ENCODE peak calls at places on chromosomes 7 and 10, in six cellular contexts. W is spleen, A is kidney, Z is HepG2, E is IMR-90, B is right lobe of liver. D is an unnamed sample. For H3K4me1, the result is how much of the 10 kb centered on the place peaks cover.

GRCh38 chr7:74518654-74519053 is 64.9 kb downstream of the GTF2IRD1 start:
- DNase-seq in W (no peak), A (no peak), Z (no peak), E (no peak), B (no peak), D (no peak)

GRCh38 chr7:128056901-128057300 is 25.7 kb upstream of the LRRC4 start:
- DNase-seq in W (no peak), A (no peak), Z (no peak), E (peak), B (no peak), D (no peak)

GRCh38 chr7:81577642-81578349 is 192.1 kb downstream of the HGF start:
- DNase-seq in W (no peak), A (no peak), Z (no peak), E (no peak), B (no peak), D (no peak)

GRCh38 chr10:105579112-105579511 is 938.0 kb downstream of the SORCS3 start:
- DNase-seq in W (no peak), A (peak), Z (no peak), E (no peak), B (no peak), D (peak)

GRCh38 chr10:116524736-116525135 is 21.0 kb upstream of the PNLIP start:
- DNase-seq in W (no peak), A (no peak), Z (no peak), E (no peak), B (no peak), D (no peak)

GRCh38 chr10:49446031-49446430 is 50.1 kb upstream of the DRGX start:
- DNase-seq in W (no peak), A (no peak), Z (no peak), E (peak), B (no peak), D (no peak)

GRCh38 chr7:74654811-74655210 is 2.7 kb upstream of the GTF2I start:
- DNase-seq in W (no peak), A (peak), Z (no peak), E (no peak), B (no peak), D (no peak)

GRCh38 chr7:104296266-104296665 is 32.1 kb upstream of the LHFPL3 start:
- DNase-seq in W (no peak), A (no peak), Z (no peak), E (no peak), B (no peak), D (no peak)

GRCh38 chr10:78470267-78471103 is 436.8 kb downstream of the RPS24 start:
- DNase-seq in W (no peak), A (no peak), Z (peak), E (peak), B (no peak), D (no peak)

GRCh38 chr7:79968249-79968648 is 166.4 kb upstream of the GNAI1 start:
- DNase-seq in W (no peak), A (no peak), Z (no peak), E (no peak), B (no peak), D (no peak)

GRCh38 chr10:17951868-17952371 is at the start of gene SLC39A12:
- DNase-seq in W (no peak), A (no peak), Z (no peak), E (peak), B (no peak), D (no peak)

GRCh38 chr7:143299840-143300239 is 11.7 kb downstream of the CASP2 start:
- DNase-seq in W (no peak), A (no peak), Z (peak), E (no peak), B (peak), D (no peak)

GRCh38 chr7:91655656-91656055 is 224.8 kb downstream of the MTERF1 start:
- DNase-seq in W (no peak), A (no peak), Z (no peak), E (no peak), B (no peak), D (no peak)

GRCh38 chr10:119058005-119058404 is 22.6 kb downstream of the EIF3A start:
- DNase-seq in W (no peak), A (no peak), Z (no peak), E (no peak), B (no peak), D (no peak)

GRCh38 chr10:28300027-28300426 is 2.8 kb downstream of the MPP7 start:
- DNase-seq in W (no peak), A (no peak), Z (no peak), E (no peak), B (no peak), D (no peak)

GRCh38 chr10:82377608-82378007 is 502.6 kb downstream of the NRG3 start:
- DNase-seq in W (no peak), A (no peak), Z (no peak), E (no peak), B (no peak), D (no peak)

GRCh38 chr7:131443496-131443895 is 112.9 kb downstream of the PODXL start:
- DNase-seq in W (no peak), A (no peak), Z (no peak), E (no peak), B (no peak), D (no peak)

GRCh38 chr7:874036-874749 is 2.2 kb upstream of the GET4 start:
- DNase-seq in W (no peak), A (no peak), Z (no peak), E (no peak), B (no peak), D (no peak)

GRCh38 chr10:1188556-1189135 is 132.5 kb downstream of the WDR37 start:
- DNase-seq in W (no peak), A (no peak), Z (no peak), E (no peak), B (peak), D (no peak)

GRCh38 chr7:10083766-10084165 is 889.9 kb upstream of the PHF14 start:
- DNase-seq in W (no peak), A (no peak), Z (no peak), E (no peak), B (no peak), D (no peak)

GRCh38 chr7:44378744-44379143 is 53.4 kb upstream of the CAMK2B start:
- DNase-seq in W (no peak), A (peak), Z (peak), E (peak), B (no peak), D (no peak)

GRCh38 chr7:43077732-43078391 is 34.6 kb upstream of the HECW1 start:
- DNase-seq in W (peak), A (no peak), Z (peak), E (peak), B (no peak), D (peak)

GRCh38 chr7:70586822-70587221 is 545.1 kb upstream of the GALNT17 start:
- DNase-seq in W (no peak), A (no peak), Z (no peak), E (no peak), B (no peak), D (no peak)

GRCh38 chr10:129605266-129605985 is 138.4 kb downstream of the MGMT start:
- DNase-seq in W (no peak), A (no peak), Z (no peak), E (peak), B (no peak), D (no peak)

GRCh38 chr7:130912086-130912909 is 178.3 kb upstream of the KLF14 start:
- DNase-seq in W (no peak), A (no peak), Z (peak), E (peak), B (no peak), D (no peak)

GRCh38 chr10:44576715-44577191 is 191.9 kb upstream of the CXCL12 start:
- DNase-seq in W (no peak), A (no peak), Z (no peak), E (peak), B (no peak), D (peak)

GRCh38 chr7:23470290-23471089 is at the start of gene IGF2BP3:
- DNase-seq in W (peak), A (no peak), Z (peak), E (peak), B (no peak), D (no peak)

GRCh38 chr7:128902761-128903585 is 7.5 kb downstream of the KCP start:
- DNase-seq in W (peak), A (no peak), Z (no peak), E (peak), B (peak), D (no peak)

GRCh38 chr10:11265486-11265885 is 247.8 kb downstream of the CELF2 start:
- DNase-seq in W (no peak), A (no peak), Z (no peak), E (no peak), B (no peak), D (no peak)

GRCh38 chr7:66713687-66714086 is 26.8 kb upstream of the RABGEF1 start:
- DNase-seq in W (no peak), A (no peak), Z (no peak), E (no peak), B (no peak), D (no peak)

GRCh38 chr7:56175086-56175760 is 59.0 kb upstream of the NUPR2 start:
- DNase-seq in W (peak), A (peak), Z (no peak), E (no peak), B (peak), D (peak)

GRCh38 chr10:123893651-123894050 is 2.0 kb upstream of the CPXM2 start:
- DNase-seq in W (no peak), A (no peak), Z (no peak), E (no peak), B (no peak), D (no peak)

GRCh38 chr7:16106300-16106699 is 315.0 kb downstream of the CRPPA start:
- DNase-seq in W (no peak), A (no peak), Z (no peak), E (no peak), B (no peak), D (no peak)

GRCh38 chr7:4842302-4843064 is 19.3 kb downstream of the PAPOLB start:
- DNase-seq in W (peak), A (no peak), Z (peak), E (peak), B (no peak), D (peak)

GRCh38 chr7:155097338-155097737 is 27.2 kb downstream of the HTR5A start:
- DNase-seq in W (no peak), A (no peak), Z (no peak), E (no peak), B (no peak), D (no peak)

GRCh38 chr7:130070900-130071622 is 727 bp downstream of the KLHDC10 start:
- DNase-seq in W (no peak), A (no peak), Z (no peak), E (no peak), B (no peak), D (no peak)

GRCh38 chr10:37285063-37285462 is 159.7 kb downstream of the ANKRD30A start:
- DNase-seq in W (no peak), A (peak), Z (no peak), E (no peak), B (no peak), D (peak)

GRCh38 chr10:37289833-37290464 is 164.6 kb downstream of the ANKRD30A start:
- DNase-seq in W (no peak), A (no peak), Z (no peak), E (no peak), B (no peak), D (no peak)
- H3K27ac ChIP-seq in W (no peak), A (no peak), Z (no peak), E (no peak), B (no peak), D (no peak)

DNA sequence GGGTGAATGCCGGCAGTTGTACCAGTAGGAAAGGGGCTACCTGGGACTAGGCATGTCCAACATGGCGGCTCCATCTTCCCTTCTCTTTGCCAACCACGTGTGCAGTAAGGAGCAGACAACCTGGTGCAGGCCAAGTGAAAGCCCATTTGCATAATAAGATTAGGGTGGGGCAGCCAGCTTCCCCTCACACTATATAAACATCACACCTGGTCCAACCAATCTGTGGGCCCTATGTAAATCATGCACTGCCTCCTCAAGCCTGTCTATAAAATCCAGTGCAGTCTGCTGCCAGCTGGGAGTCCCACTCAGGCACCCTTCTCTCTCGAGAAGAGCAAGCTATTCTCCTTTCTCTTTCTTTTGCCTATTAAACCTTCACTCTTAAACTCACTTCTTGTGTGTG is 429.3 kb downstream of the CALN1 start:
- DNase-seq in W (no peak), A (no peak), Z (no peak), E (no peak), B (no peak), D (no peak)
- H3K4me1 ChIP-seq in W (under half), A (under half), Z (under half), E (under half), B (under half), D (under half)

GRCh38 chr10:75398238-75398629 is 3.3 kb downstream of the ZNF503 start:
- DNase-seq in W (no peak), A (no peak), Z (no peak), E (no peak), B (no peak), D (no peak)
- H3K4me3 ChIP-seq in W (peak), A (peak), Z (peak), E (peak), B (no peak), D (peak)

DNA sequence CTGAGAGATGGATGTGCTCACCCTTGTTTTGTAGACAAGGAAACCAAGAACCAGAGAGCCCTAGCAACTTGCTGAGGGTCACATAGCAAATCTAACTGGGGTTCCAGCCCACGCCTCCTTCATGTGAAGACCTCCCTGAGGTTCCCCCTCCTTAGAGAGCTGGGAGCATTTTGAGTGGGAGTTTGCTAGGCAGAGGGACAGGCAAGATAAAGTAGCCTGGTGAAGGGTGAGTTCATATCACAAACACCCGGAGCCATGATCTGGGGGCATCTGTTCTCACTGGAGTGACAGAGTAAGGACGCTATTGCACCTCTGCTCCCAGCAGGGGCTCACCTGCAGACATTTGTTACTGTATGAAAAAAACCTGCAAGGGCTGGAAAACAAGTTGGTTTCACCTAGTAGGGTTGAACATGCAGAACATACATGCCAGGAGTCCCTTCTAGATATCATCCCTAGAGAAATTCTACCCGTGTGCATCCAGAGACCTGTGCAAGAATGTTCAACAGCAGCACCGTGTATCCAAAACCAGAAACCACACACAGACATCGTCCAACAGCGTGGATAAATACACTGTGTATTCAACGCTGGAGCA is 88.4 kb downstream of the CARD11 start:
- DNase-seq in W (no peak), A (no peak), Z (no peak), E (no peak), B (no peak), D (no peak)
- H3K27ac ChIP-seq in W (peak), A (no peak), Z (no peak), E (no peak), B (no peak), D (no peak)

GRCh38 chr7:27134392-27134791 is 3.8 kb upstream of the HOXA4 start:
- DNase-seq in W (no peak), A (no peak), Z (peak), E (peak), B (no peak), D (no peak)
- H3K4me1 ChIP-seq in W (under half), A (under half), Z (half or more), E (under half), B (under half), D (under half)

GRCh38 chr10:75235375-75236177 is at the start of gene COMTD1:
- DNase-seq in W (peak), A (peak), Z (peak), E (peak), B (peak), D (peak)

GRCh38 chr10:75231672-75232581 is 3.8 kb downstream of the COMTD1 start:
- DNase-seq in W (no peak), A (no peak), Z (no peak), E (no peak), B (no peak), D (no peak)

GRCh38 chr10:75234683-75235374 is 928 bp downstream of the COMTD1 start:
- DNase-seq in W (peak), A (peak), Z (no peak), E (no peak), B (peak), D (peak)

GRCh38 chr10:75234017-75234682 is 1.6 kb downstream of the COMTD1 start:
- DNase-seq in W (peak), A (peak), Z (peak), E (peak), B (peak), D (peak)

DNA sequence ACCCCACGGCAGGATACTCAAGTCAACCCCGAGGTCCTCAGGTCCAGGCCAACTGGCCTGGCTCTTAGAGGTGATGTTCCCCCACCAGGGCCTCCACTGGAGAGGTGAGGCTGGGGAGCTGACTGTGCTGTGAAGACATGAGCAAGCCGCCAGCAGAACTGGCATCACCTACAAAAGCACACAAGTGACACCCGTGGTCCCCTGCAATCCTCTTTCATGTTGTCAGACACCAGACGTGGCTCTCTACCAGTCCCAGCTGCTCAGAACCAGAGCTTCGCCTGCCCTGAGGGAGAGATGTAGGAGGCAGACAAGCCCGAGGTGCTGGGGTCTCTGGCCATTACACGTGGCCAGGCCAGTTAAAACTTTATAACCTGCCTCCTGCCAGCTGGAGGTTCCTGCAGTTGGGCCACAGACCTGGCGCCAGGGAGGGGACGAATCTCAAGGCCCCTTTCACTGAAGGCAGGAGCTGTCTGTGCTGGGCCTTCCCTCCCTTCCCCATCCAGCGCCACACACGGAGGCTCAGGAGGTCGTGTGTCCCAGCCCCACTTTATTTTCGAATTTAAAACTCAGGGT is 2.2 kb downstream of the COMTD1 start:
- DNase-seq in W (peak), A (no peak), Z (no peak), E (no peak), B (no peak), D (no peak)
- H3K4me3 ChIP-seq in W (peak), A (no peak), Z (no peak), E (no peak), B (peak), D (no peak)